ENCODE peak calls at places on chromosomes 3 and 15, in five cellular contexts. One of them, this sample, is unnamed.

GRCh38 chr3:66609660-66610547 is 109.1 kb upstream of the LRIG1 start:
- DNase-seq in stomach: no peak
- DNase-seq in GM12892: no peak
- DNase-seq in GM12878: no peak
- DNase-seq in breast epithelium: no peak
- DNase-seq in this sample: no peak

GRCh38 chr3:86109434-86109833 is 881.5 kb downstream of the VGLL3 start:
- DNase-seq in breast epithelium: no peak
- DNase-seq in stomach: no peak
- DNase-seq in GM12892: no peak
- DNase-seq in GM12878: no peak
- DNase-seq in this sample: no peak

GRCh38 chr3:111572061-111572460 is 23.1 kb downstream of the ZBED2 start:
- DNase-seq in breast epithelium: no peak
- DNase-seq in stomach: no peak
- DNase-seq in GM12878: no peak
- DNase-seq in GM12892: no peak
- DNase-seq in this sample: no peak

GRCh38 chr3:156797368-156797767 is 28.8 kb upstream of the LEKR1 start:
- DNase-seq in GM12892: no peak
- DNase-seq in breast epithelium: no peak
- DNase-seq in GM12878: no peak
- DNase-seq in stomach: no peak
- DNase-seq in this sample: no peak

GRCh38 chr3:24387493-24387892 is 107.2 kb downstream of the THRB start:
- DNase-seq in GM12878: no peak
- DNase-seq in stomach: no peak
- DNase-seq in breast epithelium: no peak
- DNase-seq in GM12892: no peak
- DNase-seq in this sample: no peak

GRCh38 chr3:74897006-74897405 is 282.5 kb upstream of the CNTN3 start:
- DNase-seq in GM12892: no peak
- DNase-seq in stomach: no peak
- DNase-seq in breast epithelium: no peak
- DNase-seq in GM12878: no peak
- DNase-seq in this sample: no peak

GRCh38 chr3:173733029-173733652 is 335.6 kb downstream of the NLGN1 start:
- DNase-seq in breast epithelium: no peak
- DNase-seq in GM12878: no peak
- DNase-seq in GM12892: no peak
- DNase-seq in stomach: no peak
- DNase-seq in this sample: no peak

GRCh38 chr3:105527949-105528348 is 161.2 kb downstream of the ALCAM start:
- DNase-seq in breast epithelium: no peak
- DNase-seq in stomach: no peak
- DNase-seq in GM12878: no peak
- DNase-seq in GM12892: no peak
- DNase-seq in this sample: no peak

GRCh38 chr3:56694852-56695563 is 11.9 kb upstream of the TASOR start:
- DNase-seq in GM12892: no peak
- DNase-seq in breast epithelium: no peak
- DNase-seq in stomach: no peak
- DNase-seq in GM12878: no peak
- DNase-seq in this sample: no peak

GRCh38 chr3:78754066-78754743 is 1013.6 kb downstream of the ROBO1 start:
- DNase-seq in breast epithelium: no peak
- DNase-seq in GM12892: no peak
- DNase-seq in GM12878: no peak
- DNase-seq in stomach: no peak
- DNase-seq in this sample: no peak

GRCh38 chr3:87351913-87352312 is 75.5 kb upstream of the POU1F1 start:
- DNase-seq in breast epithelium: no peak
- DNase-seq in stomach: no peak
- DNase-seq in GM12878: no peak
- DNase-seq in GM12892: no peak
- DNase-seq in this sample: no peak

GRCh38 chr3:167110906-167111305 is 269.2 kb downstream of the ZBBX start:
- DNase-seq in breast epithelium: no peak
- DNase-seq in GM12878: no peak
- DNase-seq in stomach: no peak
- DNase-seq in GM12892: no peak
- DNase-seq in this sample: no peak

GRCh38 chr3:45479627-45480026 is 91.3 kb downstream of the LARS2 start:
- DNase-seq in GM12892: no peak
- DNase-seq in GM12878: no peak
- DNase-seq in stomach: no peak
- DNase-seq in breast epithelium: no peak
- DNase-seq in this sample: no peak

GRCh38 chr15:90545095-90545494 is 15.4 kb downstream of the CRTC3 start:
- DNase-seq in GM12878: no peak
- DNase-seq in GM12892: no peak
- DNase-seq in stomach: no peak
- DNase-seq in breast epithelium: no peak
- DNase-seq in this sample: no peak

GRCh38 chr3:141421639-141422319 is 53.5 kb downstream of the ZBTB38 start:
- DNase-seq in GM12878: no peak
- DNase-seq in breast epithelium: no peak
- DNase-seq in stomach: no peak
- DNase-seq in GM12892: no peak
- DNase-seq in this sample: no peak

GRCh38 chr3:30307548-30307947 is 298.9 kb upstream of the TGFBR2 start:
- DNase-seq in stomach: no peak
- DNase-seq in GM12878: no peak
- DNase-seq in breast epithelium: no peak
- DNase-seq in GM12892: no peak
- DNase-seq in this sample: no peak

GRCh38 chr3:133893683-133894333 is 1.9 kb downstream of the RAB6B start:
- DNase-seq in GM12878: no peak
- DNase-seq in GM12892: no peak
- DNase-seq in stomach: no peak
- DNase-seq in breast epithelium: no peak
- DNase-seq in this sample: no peak

GRCh38 chr3:45716790-45717336 is 27.7 kb downstream of the SACM1L start:
- DNase-seq in breast epithelium: no peak
- DNase-seq in GM12878: no peak
- DNase-seq in GM12892: no peak
- DNase-seq in stomach: no peak
- DNase-seq in this sample: no peak

GRCh38 chr3:14329116-14329830 is 73.1 kb upstream of the SLC6A6 start:
- DNase-seq in GM12878: no peak
- DNase-seq in GM12892: no peak
- DNase-seq in stomach: peak; percentile 75
- DNase-seq in breast epithelium: no peak
- DNase-seq in this sample: no peak

GRCh38 chr3:15815696-15816095 is 17.9 kb upstream of the ANKRD28 start:
- DNase-seq in GM12878: no peak
- DNase-seq in GM12892: no peak
- DNase-seq in stomach: no peak
- DNase-seq in breast epithelium: no peak
- DNase-seq in this sample: no peak

GRCh38 chr15:76843269-76843668 is 61.9 kb downstream of the SCAPER start:
- DNase-seq in stomach: no peak
- DNase-seq in GM12892: no peak
- DNase-seq in breast epithelium: no peak
- DNase-seq in GM12878: no peak
- DNase-seq in this sample: no peak

GRCh38 chr15:67967871-67968423 is 86.2 kb upstream of the PIAS1 start:
- DNase-seq in GM12892: peak; percentile 48
- DNase-seq in stomach: peak; percentile 76
- DNase-seq in breast epithelium: peak; percentile 56
- DNase-seq in GM12878: no peak
- DNase-seq in this sample: peak; percentile 45

GRCh38 chr3:72482589-72483249 is 365.5 kb downstream of the SHQ1 start:
- DNase-seq in breast epithelium: peak; percentile 62
- DNase-seq in stomach: peak; percentile 69
- DNase-seq in GM12892: peak; percentile 20
- DNase-seq in GM12878: peak; percentile 48
- DNase-seq in this sample: no peak
- TF ChIP-seq POLR2A in breast epithelium: no peak
- TF ChIP-seq POLR2A in stomach: no peak
- TF ChIP-seq POLR2A in GM12892: no peak
- TF ChIP-seq POLR2A in GM12878: no peak
- TF ChIP-seq POLR2A in this sample: no peak

GRCh38 chr3:99878005-99878404 is 60.3 kb downstream of the CMSS1 start:
- DNase-seq in GM12878: no peak
- DNase-seq in stomach: no peak
- DNase-seq in breast epithelium: no peak
- DNase-seq in GM12892: no peak
- DNase-seq in this sample: no peak

GRCh38 chr3:99879275-99879674 is 61.6 kb downstream of the CMSS1 start:
- DNase-seq in GM12878: no peak
- DNase-seq in stomach: no peak
- DNase-seq in breast epithelium: no peak
- DNase-seq in GM12892: no peak
- DNase-seq in this sample: no peak

GRCh38 chr3:99875573-99875924 is 57.9 kb downstream of the CMSS1 start:
- DNase-seq in GM12892: no peak
- DNase-seq in GM12878: no peak
- DNase-seq in stomach: no peak
- DNase-seq in breast epithelium: no peak
- DNase-seq in this sample: no peak

GRCh38 chr3:99877180-99877579 is 59.5 kb downstream of the CMSS1 start:
- DNase-seq in GM12878: no peak
- DNase-seq in breast epithelium: no peak
- DNase-seq in GM12892: no peak
- DNase-seq in stomach: no peak
- DNase-seq in this sample: no peak

DNA sequence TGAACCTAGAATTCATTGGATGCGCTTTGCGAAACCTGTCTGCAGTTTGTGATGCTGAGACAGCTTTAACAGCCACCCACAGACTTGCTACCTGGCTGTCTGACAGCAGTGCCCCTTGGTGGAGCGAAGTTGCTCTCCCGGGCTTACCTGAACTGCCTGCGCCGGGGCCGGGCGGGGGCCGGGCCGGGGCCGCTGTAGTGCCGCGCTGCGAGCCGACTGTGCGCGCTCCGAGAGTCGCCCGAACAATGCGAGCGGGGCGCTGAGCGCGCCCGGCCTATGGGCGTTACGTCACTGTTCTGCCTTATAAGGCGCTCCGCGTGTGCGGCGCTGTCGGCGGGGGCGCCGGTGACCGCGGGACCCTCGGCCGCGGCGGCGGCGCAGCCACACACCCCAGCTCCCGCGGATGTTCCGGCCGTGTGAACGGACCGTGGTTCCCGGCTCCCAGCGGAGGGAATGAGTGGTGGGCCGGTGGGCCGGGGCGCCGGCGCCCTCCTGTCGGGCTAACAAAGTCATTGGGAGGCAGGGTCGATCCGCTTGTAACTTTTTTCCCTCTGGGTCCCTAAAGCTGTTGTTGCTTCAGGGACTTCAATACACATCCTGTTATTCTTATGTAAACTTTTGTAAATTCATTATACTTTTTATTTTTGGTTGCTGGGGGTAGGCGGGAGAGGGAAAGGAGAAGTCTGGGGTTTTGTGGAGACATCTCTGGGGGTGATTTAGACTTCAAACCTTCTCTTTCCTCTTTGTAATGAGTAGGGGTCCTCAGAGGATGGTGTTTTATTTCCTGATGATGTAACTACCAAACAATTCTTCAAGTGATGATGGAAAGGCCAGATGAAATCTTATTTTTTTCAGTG is 58.5 kb downstream of the CMSS1 start:
- DNase-seq in breast epithelium: peak; percentile 62
- DNase-seq in stomach: peak; percentile 84
- DNase-seq in GM12878: no peak
- DNase-seq in GM12892: peak; percentile 53
- DNase-seq in this sample: peak; percentile 51
- TF ChIP-seq POLR2AphosphoS5 in breast epithelium: peak; percentile 81
- TF ChIP-seq POLR2AphosphoS5 in stomach: peak; percentile 96
- TF ChIP-seq POLR2AphosphoS5 in GM12878: peak; percentile 62
- TF ChIP-seq POLR2AphosphoS5 in GM12892: peak; percentile 64
- TF ChIP-seq POLR2AphosphoS5 in this sample: peak; percentile 86

GRCh38 chr3:171807806-171808205 is 2.5 kb downstream of the PLD1 start:
- DNase-seq in GM12892: no peak
- DNase-seq in breast epithelium: no peak
- DNase-seq in GM12878: no peak
- DNase-seq in stomach: no peak
- DNase-seq in this sample: no peak

GRCh38 chr3:171811913-171812321 is 1.6 kb upstream of the PLD1 start:
- DNase-seq in breast epithelium: no peak
- DNase-seq in stomach: no peak
- DNase-seq in GM12878: no peak
- DNase-seq in GM12892: no peak
- DNase-seq in this sample: no peak

GRCh38 chr3:171811059-171811912 is 1.0 kb upstream of the PLD1 start:
- DNase-seq in GM12892: no peak
- DNase-seq in stomach: no peak
- DNase-seq in GM12878: no peak
- DNase-seq in breast epithelium: no peak
- DNase-seq in this sample: no peak

GRCh38 chr3:171810278-171811058 is at the start of gene PLD1:
- DNase-seq in GM12892: peak; percentile 48
- DNase-seq in GM12878: no peak
- DNase-seq in breast epithelium: peak; percentile 70
- DNase-seq in stomach: peak; percentile 89
- DNase-seq in this sample: peak; percentile 41

GRCh38 chr3:171809513-171810277 is 588 bp downstream of the PLD1 start:
- DNase-seq in breast epithelium: peak; percentile 65
- DNase-seq in GM12878: no peak
- DNase-seq in GM12892: peak; percentile 47
- DNase-seq in stomach: peak; percentile 68
- DNase-seq in this sample: peak; percentile 49
- TF ChIP-seq POLR2A in breast epithelium: no peak
- TF ChIP-seq POLR2A in GM12878: no peak
- TF ChIP-seq POLR2A in GM12892: no peak
- TF ChIP-seq POLR2A in stomach: no peak
- TF ChIP-seq POLR2A in this sample: no peak

DNA sequence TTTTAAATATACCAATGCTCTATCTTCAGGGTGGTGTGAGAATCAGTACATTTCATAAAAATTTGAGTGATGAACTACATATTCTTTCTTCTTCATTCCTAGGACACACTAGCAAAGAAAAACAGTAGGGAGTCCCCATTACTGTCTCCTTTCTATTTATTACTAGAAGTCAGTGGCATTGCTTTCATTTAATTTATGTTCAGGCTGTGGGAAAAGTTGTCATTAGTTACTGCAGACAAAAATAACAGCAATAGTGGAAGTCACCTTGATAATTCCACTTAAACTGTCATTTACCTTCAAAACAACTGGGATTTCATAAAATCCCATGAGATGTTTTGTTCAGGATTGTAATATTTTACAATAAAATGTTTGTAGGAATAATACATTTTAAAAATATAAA is 446.4 kb downstream of the GBE1 start:
- DNase-seq in stomach: no peak
- DNase-seq in breast epithelium: no peak
- DNase-seq in GM12892: no peak
- DNase-seq in GM12878: no peak
- DNase-seq in this sample: no peak
- TF ChIP-seq POLR2AphosphoS5 in stomach: no peak
- TF ChIP-seq POLR2AphosphoS5 in breast epithelium: no peak
- TF ChIP-seq POLR2AphosphoS5 in GM12892: no peak
- TF ChIP-seq POLR2AphosphoS5 in GM12878: no peak
- TF ChIP-seq POLR2AphosphoS5 in this sample: no peak

GRCh38 chr3:152835311-152836102 is 576 bp downstream of the P2RY1 start:
- DNase-seq in breast epithelium: peak; percentile 52
- DNase-seq in GM12892: peak; percentile 48
- DNase-seq in GM12878: no peak
- DNase-seq in stomach: peak; percentile 33
- DNase-seq in this sample: peak; percentile 38
- TF ChIP-seq POLR2A in breast epithelium: no peak
- TF ChIP-seq POLR2A in GM12892: no peak
- TF ChIP-seq POLR2A in GM12878: no peak
- TF ChIP-seq POLR2A in stomach: no peak
- TF ChIP-seq POLR2A in this sample: no peak